ENCODE peak calls at places on chromosomes 6 and 20, in nine cellular contexts. G is body of pancreas; M is adipocyte; V is mesothelial cell of epicardium; C is ascending aorta; F is A549; S is amniotic stem cell; N is naive thymus-derived CD4-positive, alpha-beta T cell; W is stimulated activated CD8-positive, alpha-beta memory T cell treated with anti-CD3 and anti-CD28 coated beads, Interleukin-15, amount 100 ng/mL, for 24 hours. U is an unnamed sample.

GRCh38 chr20:38249536-38250310 is 10.8 kb downstream of the KIAA1755 start:
- DNase-seq in V (no peak), M (no peak), F (no peak), G (no peak), W (no peak), S (no peak), N (no peak), C (no peak), U (peak; percentile 58)

GRCh38 chr20:3515379-3516175 is 44.8 kb downstream of the ATRN start:
- DNase-seq in C (no peak), M (peak; percentile 29), G (no peak), S (no peak), N (no peak), W (no peak), V (no peak), F (no peak), U (no peak)

GRCh38 chr6:16707101-16707783 is 54.0 kb downstream of the ATXN1 start:
- DNase-seq in M (no peak), G (no peak), F (no peak), W (no peak), C (no peak), S (no peak), N (no peak), V (no peak), U (no peak)

GRCh38 chr6:106162926-106163325 is 76.8 kb downstream of the PRDM1 start:
- DNase-seq in V (no peak), S (no peak), C (no peak), F (no peak), W (no peak), G (no peak), M (no peak), N (no peak), U (no peak)

GRCh38 chr20:5806457-5807263 is 56.5 kb downstream of the SHLD1 start:
- DNase-seq in S (no peak), G (no peak), C (no peak), F (peak; percentile 34), W (no peak), N (no peak), V (no peak), M (no peak), U (no peak)

GRCh38 chr6:83815631-83816030 is 37.5 kb upstream of the RIPPLY2 start:
- DNase-seq in G (no peak), V (no peak), F (peak; percentile 3), W (no peak), N (no peak), M (peak; percentile 3), S (no peak), C (no peak), U (no peak)

GRCh38 chr6:14664616-14665315 is 547.2 kb downstream of the CD83 start:
- DNase-seq in M (peak; percentile 19), S (no peak), C (no peak), N (no peak), G (no peak), W (no peak), V (no peak), F (no peak), U (no peak)

GRCh38 chr6:143940011-143940597 is 68.0 kb downstream of the PLAGL1 start:
- DNase-seq in G (peak; percentile 70), N (peak; percentile 54), M (peak; percentile 33), S (no peak), W (no peak), C (no peak), V (no peak), F (peak; percentile 66), U (no peak)

GRCh38 chr20:46023148-46023484 is 5.9 kb upstream of the SLC12A5 start:
- DNase-seq in W (no peak), G (no peak), M (no peak), C (no peak), N (no peak), V (no peak), S (no peak), F (no peak), U (no peak)

GRCh38 chr20:34328928-34329677 is 25.9 kb upstream of the AHCY start:
- DNase-seq in G (no peak), S (no peak), M (no peak), V (no peak), C (no peak), N (no peak), W (no peak), F (no peak), U (no peak)

GRCh38 chr6:168371185-168371584 is 51.6 kb upstream of the DACT2 start:
- DNase-seq in S (no peak), G (no peak), N (no peak), W (no peak), M (no peak), F (no peak), V (no peak), C (no peak), U (peak; percentile 29)

GRCh38 chr6:113854531-113855499 is 2.3 kb upstream of the MARCKS start:
- DNase-seq in S (peak; percentile 76), C (no peak), M (peak; percentile 92), G (peak; percentile 87), V (peak; percentile 78), F (peak; percentile 78), N (no peak), W (no peak), U (no peak)

GRCh38 chr20:50872562-50873288 is 58.5 kb downstream of the ADNP start:
- DNase-seq in N (no peak), S (no peak), G (no peak), V (no peak), M (no peak), W (no peak), C (no peak), F (no peak), U (no peak)

GRCh38 chr6:13303668-13304017 is 24.7 kb downstream of the TBC1D7 start:
- DNase-seq in C (no peak), S (no peak), V (peak; percentile 57), G (peak; percentile 58), M (peak; percentile 45), N (no peak), F (no peak), W (no peak), U (no peak)

GRCh38 chr20:53329781-53330180 is 263.9 kb downstream of the ZNF217 start:
- DNase-seq in M (no peak), S (no peak), G (no peak), C (no peak), V (no peak), W (no peak), N (no peak), F (no peak), U (no peak)

GRCh38 chr6:113352831-113353230 is 504.3 kb upstream of the MARCKS start:
- DNase-seq in N (no peak), G (no peak), F (no peak), C (no peak), M (no peak), V (no peak), W (no peak), S (no peak), U (no peak)

GRCh38 chr20:22825076-22825475 is 210.0 kb upstream of the SSTR4 start:
- DNase-seq in N (no peak), F (no peak), S (no peak), M (peak; percentile 24), G (no peak), W (no peak), V (no peak), C (no peak), U (no peak)

GRCh38 chr20:14127831-14128230 is 132.5 kb downstream of the MACROD2 start:
- DNase-seq in W (no peak), M (peak; percentile 1), G (no peak), F (no peak), N (no peak), C (no peak), V (no peak), S (no peak), U (no peak)

GRCh38 chr6:164926686-164927085 is 382.7 kb downstream of the C6orf118 start:
- DNase-seq in G (no peak), S (no peak), M (no peak), N (no peak), F (no peak), V (no peak), C (no peak), W (no peak), U (no peak)

GRCh38 chr6:32113386-32114352 is 4.5 kb upstream of the TNXB start:
- DNase-seq in F (peak; percentile 73), S (peak; percentile 85), N (no peak), C (peak; percentile 78), W (no peak), M (peak; percentile 90), V (no peak), G (peak; percentile 62), U (no peak)

GRCh38 chr6:10511477-10511876 is 9.7 kb upstream of the GCNT2 start:
- DNase-seq in M (peak; percentile 9), C (no peak), F (no peak), S (no peak), V (no peak), W (no peak), G (no peak), N (no peak), U (no peak)

GRCh38 chr6:129186988-129187387 is 304.1 kb downstream of the LAMA2 start:
- DNase-seq in M (peak; percentile 70), S (peak; percentile 17), V (no peak), C (no peak), W (no peak), G (no peak), N (no peak), F (no peak), U (no peak)

GRCh38 chr6:41224800-41225199 is 3.3 kb upstream of the TREML4 start:
- DNase-seq in M (no peak), F (no peak), W (no peak), G (no peak), V (no peak), S (no peak), N (no peak), C (no peak), U (no peak)

GRCh38 chr6:3165631-3166534 is 8.5 kb upstream of the TUBB2A start:
- DNase-seq in M (peak; percentile 48), N (no peak), G (no peak), S (no peak), W (no peak), V (no peak), F (no peak), C (no peak), U (no peak)

GRCh38 chr20:20466341-20466879 is 98.5 kb downstream of the INSM1 start:
- DNase-seq in G (no peak), F (no peak), N (no peak), M (peak; percentile 74), V (no peak), C (no peak), S (no peak), W (no peak), U (no peak)

GRCh38 chr6:38617856-38618255 is 21.9 kb downstream of the BTBD9 start:
- DNase-seq in C (no peak), M (no peak), S (no peak), N (no peak), F (no peak), G (no peak), W (no peak), V (no peak), U (no peak)

GRCh38 chr6:92790381-92790780 is 629.0 kb downstream of the EPHA7 start:
- DNase-seq in S (no peak), G (no peak), F (no peak), C (no peak), W (no peak), M (no peak), V (no peak), N (no peak), U (no peak)

GRCh38 chr6:140366991-140367390 is 992.5 kb upstream of the CITED2 start:
- DNase-seq in S (no peak), C (no peak), G (no peak), F (no peak), N (no peak), W (no peak), V (no peak), M (peak; percentile 49), U (no peak)

GRCh38 chr6:85124472-85125428 is 325.1 kb upstream of the NT5E start:
- DNase-seq in F (peak; percentile 41), C (no peak), V (no peak), W (no peak), N (no peak), S (no peak), M (peak; percentile 56), G (no peak), U (no peak)

GRCh38 chr20:57598060-57598459 is 22.2 kb downstream of the ZBP1 start:
- DNase-seq in W (no peak), G (no peak), F (no peak), V (no peak), M (no peak), S (no peak), N (no peak), C (no peak), U (no peak)

GRCh38 chr6:119742188-119742803 is 392.7 kb upstream of the MAN1A1 start:
- DNase-seq in S (peak; percentile 26), W (peak; percentile 33), M (peak; percentile 53), C (no peak), F (peak; percentile 28), V (peak; percentile 51), G (peak; percentile 87), N (peak; percentile 42), U (no peak)